ENCODE peak calls at places on chromosomes 3 and 15, in four cellular contexts. L is heart right ventricle, K is tibial nerve, D is psoas muscle. Y is an unnamed sample.

GRCh38 chr15:80343610-80344009 is 60.6 kb upstream of the ARNT2 start:
- DNase-seq in L (peak), K (no peak), D (no peak), Y (no peak)

GRCh38 chr3:17605032-17605431 is 137.4 kb downstream of the TBC1D5 start:
- DNase-seq in L (no peak), K (no peak), D (no peak), Y (no peak)

GRCh38 chr3:189967254-189967865 is 153.3 kb downstream of the P3H2 start:
- DNase-seq in L (no peak), K (no peak), D (no peak), Y (no peak)

GRCh38 chr15:85704720-85705119 is 90.0 kb downstream of the KLHL25 start:
- DNase-seq in L (no peak), K (no peak), D (no peak), Y (no peak)

GRCh38 chr3:55059027-55059629 is 131.3 kb upstream of the LRTM1 start:
- DNase-seq in L (no peak), K (no peak), D (no peak), Y (no peak)

GRCh38 chr3:72633101-72633500 is 215.1 kb downstream of the SHQ1 start:
- DNase-seq in L (no peak), K (no peak), D (no peak), Y (no peak)

GRCh38 chr3:3013299-3013698 is 96.9 kb downstream of the IL5RA start:
- DNase-seq in L (no peak), K (no peak), D (no peak), Y (no peak)

GRCh38 chr3:195209836-195210551 is 61.0 kb downstream of the XXYLT1 start:
- DNase-seq in L (peak), K (peak), D (peak), Y (no peak)

GRCh38 chr3:89851974-89852621 is 744.7 kb downstream of the EPHA3 start:
- DNase-seq in L (peak), K (no peak), D (no peak), Y (no peak)

GRCh38 chr15:47186071-47186470 is 531.2 kb upstream of the SEMA6D start:
- DNase-seq in L (no peak), K (no peak), D (no peak), Y (no peak)

GRCh38 chr3:134527037-134527436 is 41.2 kb downstream of the CEP63 start:
- DNase-seq in L (no peak), K (no peak), D (no peak), Y (no peak)

GRCh38 chr3:74897006-74897405 is 282.5 kb upstream of the CNTN3 start:
- DNase-seq in L (no peak), K (no peak), D (no peak), Y (no peak)

GRCh38 chr3:140467916-140468315 is 209.9 kb upstream of the TRIM42 start:
- DNase-seq in L (no peak), K (no peak), D (no peak), Y (no peak)
- H3K27ac ChIP-seq in L (no peak), K (no peak), D (no peak), Y (no peak)

GRCh38 chr3:129162729-129163579 is 2.1 kb upstream of the ISY1 start:
- DNase-seq in L (no peak), K (no peak), D (no peak), Y (no peak)
- H3K4me3 ChIP-seq in L (no peak), K (no peak), D (peak), Y (no peak)

GRCh38 chr3:133506215-133506901 is 67.1 kb upstream of the CDV3 start:
- DNase-seq in L (no peak), K (no peak), D (no peak), Y (no peak)
- H3K27ac ChIP-seq in L (peak), K (peak), D (no peak), Y (no peak)

GRCh38 chr15:42239528-42240245 is 31.6 kb upstream of the VPS39 start:
- DNase-seq in L (no peak), K (no peak), D (no peak), Y (no peak)

GRCh38 chr15:42240823-42241222 is 32.2 kb upstream of the GANC start:
- DNase-seq in L (no peak), K (no peak), D (no peak), Y (no peak)
- H3K4me3 ChIP-seq in L (no peak), K (no peak), D (no peak), Y (no peak)

DNA sequence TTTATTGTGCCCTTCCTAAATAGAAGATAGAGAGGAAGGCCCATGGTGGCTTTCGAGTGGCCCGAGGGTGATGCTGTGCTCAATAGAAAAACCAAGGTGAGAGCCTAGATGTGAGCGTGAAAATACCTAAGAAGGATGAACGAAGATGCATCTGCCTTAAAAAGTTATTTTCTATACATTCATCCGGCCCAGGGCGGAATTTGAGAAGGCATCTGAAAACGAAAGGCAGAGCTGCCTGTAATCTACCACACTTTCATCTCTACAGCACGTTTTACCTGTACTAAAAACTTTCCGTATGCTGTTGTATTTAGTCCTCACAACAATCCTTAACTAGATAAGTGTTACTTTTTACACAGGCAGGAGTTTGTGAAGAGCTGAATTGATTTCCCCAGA is 1.4 kb downstream of the DUT start:
- DNase-seq in L (no peak), K (no peak), D (no peak), Y (no peak)
- H3K27ac ChIP-seq in L (no peak), K (no peak), D (no peak), Y (no peak)

Y was measured in thoracic aorta.